ENCODE peak calls at places on chromosomes 4 and X, in four cellular contexts. H is WTC11, E is A549, J is HepG2. N is an unnamed sample.

GRCh38 chr4:105145059-105145912 is 1.4 kb upstream of the TET2 start:
- DNase-seq in H (no peak), E (no peak), J (no peak), N (no peak)

GRCh38 chr4:128358903-128359260 is 71.3 kb upstream of the PGRMC2 start:
- DNase-seq in H (no peak), E (no peak), J (no peak), N (no peak)

GRCh38 chr4:185591679-185592141 is 56.4 kb upstream of the PDLIM3 start:
- DNase-seq in H (no peak), E (no peak), J (peak; percentile 75), N (no peak)

GRCh38 chrX:64908121-64908520 is 68.1 kb downstream of the ZC4H2 start:
- DNase-seq in H (peak; percentile 9), E (no peak), J (no peak), N (no peak)

GRCh38 chrX:24479924-24480722 is 15.0 kb downstream of the PDK3 start:
- DNase-seq in H (no peak), E (no peak), J (no peak), N (no peak)

GRCh38 chr4:176404591-176404990 is 84.8 kb downstream of the SPCS3 start:
- DNase-seq in H (no peak), E (peak; percentile 17), J (no peak), N (no peak)

GRCh38 chr4:8035371-8035780 is 95.7 kb upstream of the AFAP1 start:
- DNase-seq in H (no peak), E (no peak), J (no peak), N (no peak)

GRCh38 chrX:13008189-13008533 is 33.3 kb downstream of the TMSB4X start:
- DNase-seq in H (no peak), E (no peak), J (no peak), N (no peak)

GRCh38 chrX:47224266-47224895 is 5.9 kb downstream of the CDK16 start:
- DNase-seq in H (no peak), E (no peak), J (no peak), N (no peak)

GRCh38 chrX:42519666-42520231 is 258.2 kb downstream of the PPP1R2C start:
- DNase-seq in H (no peak), E (peak; percentile 1), J (no peak), N (peak; percentile 4)

GRCh38 chrX:119690921-119691716 is 1.8 kb downstream of the SEPTIN6 start:
- DNase-seq in H (no peak), E (no peak), J (no peak), N (peak; percentile 40)

GRCh38 chr4:8675383-8675782 is 82.8 kb downstream of the CPZ start:
- DNase-seq in H (peak; percentile 89), E (peak; percentile 10), J (peak; percentile 9), N (peak; percentile 54)

GRCh38 chr4:129323630-129324029 is 227.7 kb downstream of the C4orf33 start:
- DNase-seq in H (no peak), E (no peak), J (no peak), N (no peak)

GRCh38 chr4:188002346-188002745 is 6.8 kb downstream of the ZFP42 start:
- DNase-seq in H (no peak), E (no peak), J (no peak), N (no peak)

GRCh38 chr4:118279328-118279727 is 73.5 kb downstream of the PRSS12 start:
- DNase-seq in H (no peak), E (no peak), J (no peak), N (peak; percentile 12)

GRCh38 chr4:102789317-102789717 is 28.5 kb upstream of the MANBA start:
- DNase-seq in H (no peak), E (peak; percentile 30), J (no peak), N (no peak)

GRCh38 chrX:856901-857300 is 226.3 kb downstream of the SHOX start:
- DNase-seq in H (no peak), E (no peak), J (no peak), N (no peak)

GRCh38 chr4:188869581-188869980 is 730.3 kb downstream of the TRIML1 start:
- DNase-seq in H (no peak), E (no peak), J (no peak), N (no peak)

GRCh38 chr4:41327770-41328169 is 71.0 kb downstream of the UCHL1 start:
- DNase-seq in H (peak; percentile 20), E (no peak), J (no peak), N (no peak)

GRCh38 chr4:151486166-151486565 is 77.2 kb downstream of the FHIP1A start:
- DNase-seq in H (no peak), E (no peak), J (no peak), N (no peak)

GRCh38 chrX:134181261-134181660 is 55.7 kb upstream of the CCDC160 start:
- DNase-seq in H (no peak), E (no peak), J (no peak), N (no peak)

GRCh38 chrX:48883729-48884128 is 13.8 kb downstream of the TIMM17B start:
- DNase-seq in H (no peak), E (peak; percentile 64), J (no peak), N (no peak)

GRCh38 chr4:122755675-122756074 is 23.2 kb downstream of the BBS12 start:
- DNase-seq in H (no peak), E (no peak), J (no peak), N (no peak)

GRCh38 chr4:25031077-25031606 is 396 bp upstream of the LGI2 start:
- DNase-seq in H (peak; percentile 36), E (no peak), J (no peak), N (no peak)

GRCh38 chr4:133147922-133148689 is 988 bp upstream of the PCDH10 start:
- DNase-seq in H (no peak), E (peak; percentile 58), J (no peak), N (no peak)

GRCh38 chr4:159446266-159446976 is 343.5 kb downstream of the RAPGEF2 start:
- DNase-seq in H (peak; percentile 30), E (peak; percentile 64), J (peak; percentile 72), N (peak; percentile 57)

GRCh38 chr4:10762541-10762940 is 78.0 kb upstream of the CLNK start:
- DNase-seq in H (no peak), E (no peak), J (no peak), N (no peak)

GRCh38 chrX:78452356-78452755 is 124.9 kb upstream of the CYSLTR1 start:
- DNase-seq in H (no peak), E (no peak), J (no peak), N (no peak)

GRCh38 chr4:11073621-11074051 is 355.1 kb downstream of the HS3ST1 start:
- DNase-seq in H (no peak), E (no peak), J (no peak), N (no peak)

DNA sequence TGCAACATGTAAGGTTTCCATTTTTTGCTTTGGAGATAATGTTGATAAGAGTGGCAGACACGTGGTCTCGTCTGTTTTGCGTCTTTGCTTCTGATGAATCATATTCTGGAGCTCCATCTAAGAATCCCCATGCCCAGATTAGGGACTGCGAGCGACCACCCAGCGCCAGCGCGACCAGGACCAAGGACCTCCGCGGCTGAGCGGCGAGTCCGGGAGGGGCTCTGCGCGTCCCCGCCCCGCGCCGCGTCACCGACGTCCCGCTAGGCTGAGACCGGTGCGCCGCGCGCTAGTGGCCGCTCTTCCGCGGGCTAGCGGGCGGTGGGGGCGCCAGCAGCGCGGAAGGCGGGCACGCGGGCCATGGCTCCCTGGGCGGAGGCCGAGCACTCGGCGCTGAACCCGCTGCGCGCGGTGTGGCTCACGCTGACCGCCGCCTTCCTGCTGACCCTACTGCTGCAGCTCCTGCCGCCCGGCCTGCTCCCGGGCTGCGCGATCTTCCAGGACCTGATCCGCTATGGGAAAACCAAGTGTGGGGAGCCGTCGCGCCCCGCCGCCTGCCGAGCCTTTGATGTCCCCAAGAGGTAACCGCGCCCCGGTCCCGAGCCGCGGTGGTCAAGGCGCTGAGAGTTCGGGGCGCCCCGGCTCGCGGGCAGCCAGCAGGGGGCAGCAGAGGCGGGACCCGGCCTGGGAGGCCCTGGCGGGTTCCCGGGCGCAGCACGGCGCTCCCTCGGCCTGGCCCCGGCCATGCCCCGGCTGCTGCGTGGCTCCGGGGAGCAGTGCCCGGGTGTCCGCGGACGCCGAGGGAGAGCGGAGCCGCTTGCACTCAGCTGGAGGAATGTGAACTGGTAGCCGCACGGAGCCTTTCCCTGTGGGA is at the start of gene SRD5A3:
- DNase-seq in H (peak; percentile 84), E (peak; percentile 80), J (peak; percentile 66), N (peak; percentile 93)
- TF ChIP-seq HMGXB4 in H (peak; percentile 99), E (peak; percentile 86), J (peak; percentile 97), N (peak; percentile 63)

GRCh38 chr4:56424697-56425514 is 10.5 kb downstream of the PPAT start:
- DNase-seq in H (no peak), E (peak; percentile 7), J (no peak), N (peak; percentile 20)
- TF ChIP-seq HMGXB4 in H (no peak), E (no peak), J (no peak), N (no peak)

GRCh38 chrX:105874790-105875189 is 52.5 kb downstream of the NRK start:
- DNase-seq in H (no peak), E (no peak), J (no peak), N (no peak)
- TF ChIP-seq HMGXB4 in H (no peak), E (no peak), J (no peak), N (no peak)

GRCh38 chr4:74435296-74435695 is 9.6 kb upstream of the AREG start:
- DNase-seq in H (no peak), E (no peak), J (no peak), N (no peak)

GRCh38 chr4:74433043-74433442 is 11.9 kb upstream of the AREG start:
- DNase-seq in H (no peak), E (no peak), J (no peak), N (no peak)

GRCh38 chr4:74433541-74434172 is 11.3 kb upstream of the AREG start:
- DNase-seq in H (no peak), E (no peak), J (peak; percentile 69), N (peak; percentile 45)

GRCh38 chr4:74428278-74428677 is 16.7 kb upstream of the AREG start:
- DNase-seq in H (no peak), E (no peak), J (no peak), N (no peak)

DNA sequence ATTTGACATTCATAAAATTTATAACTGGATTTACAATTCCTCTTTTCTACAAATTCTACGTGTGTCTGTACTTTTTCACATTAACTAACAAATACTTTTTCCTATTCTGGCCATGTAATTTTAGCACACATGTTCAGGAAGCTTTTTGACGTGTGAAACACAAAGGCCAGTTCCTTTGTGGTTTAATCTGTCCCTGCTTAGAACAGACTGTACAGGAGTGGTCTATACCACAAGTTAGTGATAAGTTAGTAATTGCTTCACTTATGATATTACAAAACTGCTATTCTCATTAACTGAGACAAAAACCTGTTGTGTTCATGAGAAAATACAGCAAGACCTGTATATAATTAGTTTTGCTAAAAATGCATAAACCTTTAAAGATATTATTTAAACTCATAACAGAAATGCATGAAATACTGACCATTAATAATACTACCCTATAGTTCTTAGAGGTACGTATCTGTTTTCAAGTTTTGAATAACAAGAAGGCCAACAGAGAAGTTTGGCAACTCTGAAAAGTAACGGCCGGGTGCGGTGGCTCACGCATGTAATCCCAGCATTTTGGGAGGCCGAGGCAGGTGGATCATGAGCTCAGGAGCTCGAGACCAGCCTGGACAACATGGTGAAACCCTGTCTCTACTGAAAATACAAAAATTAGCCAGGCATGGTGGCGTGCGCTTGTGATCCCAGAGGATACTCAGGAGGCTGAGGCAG is 13.7 kb upstream of the AREG start:
- DNase-seq in H (no peak), E (no peak), J (no peak), N (no peak)
- TF ChIP-seq HMGXB4 in H (no peak), E (no peak), J (no peak), N (no peak)

DNA sequence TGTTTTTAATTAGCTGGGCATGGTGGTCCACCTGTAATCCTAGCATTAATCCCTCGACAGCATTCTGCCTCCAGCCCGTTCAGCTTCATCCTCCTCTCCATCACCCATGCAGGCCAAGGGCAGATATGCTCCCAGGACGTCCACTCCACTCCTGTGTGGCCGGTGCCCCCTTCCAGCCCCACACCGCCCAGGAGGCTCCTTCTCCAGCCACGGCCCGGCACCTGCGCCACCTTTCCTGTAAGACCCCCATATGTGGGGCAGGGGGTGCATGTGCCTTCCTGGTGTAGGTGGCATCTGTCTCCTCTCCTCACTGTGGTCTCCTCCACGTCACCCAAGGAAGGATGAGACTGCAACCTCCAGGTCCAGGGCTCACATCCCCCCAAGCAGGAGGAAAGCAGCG is 57.0 kb upstream of the MXD4 start:
- DNase-seq in H (no peak), E (no peak), J (no peak), N (no peak)
- TF ChIP-seq HMGXB4 in H (no peak), E (no peak), J (no peak), N (no peak)

GRCh38 chr4:94933799-94934198 is 176.0 kb downstream of the BMPR1B start:
- DNase-seq in H (no peak), E (peak; percentile 60), J (no peak), N (no peak)
- TF ChIP-seq HMGXB4 in H (no peak), E (no peak), J (no peak), N (no peak)